ENCODE peak calls at places on chromosomes 7 and 10, in eight cellular contexts. I is SW 1271; S is NCI-H1930; K is effector memory CD4-positive, alpha-beta T cell; F is left cardiac atrium; U is iPS-NIHi11; J is OCI-LY7; Q is GM12892. M is an unnamed sample.

GRCh38 chr7:7554647-7555575 is 11.8 kb upstream of the MIOS start:
- DNase-seq in I (no peak), S (peak), K (no peak), F (no peak), U (no peak), J (no peak), Q (no peak), M (no peak)

GRCh38 chr7:100349757-100350156 is 8.2 kb upstream of the PILRB start:
- DNase-seq in I (no peak), S (no peak), K (no peak), F (no peak), U (no peak), J (no peak), Q (no peak), M (no peak)

GRCh38 chr10:42935466-42935865 is 141.4 kb upstream of the RET start:
- DNase-seq in I (no peak), S (no peak), K (no peak), F (no peak), U (no peak), J (no peak), Q (no peak), M (no peak)

GRCh38 chr10:9302142-9302746 is 1247.8 kb downstream of the GATA3 start:
- DNase-seq in I (peak), S (peak), K (no peak), F (no peak), U (peak), J (peak), Q (no peak), M (peak)

GRCh38 chr10:114379631-114380041 is 24.7 kb downstream of the AFAP1L2 start:
- DNase-seq in I (no peak), S (no peak), K (no peak), F (no peak), U (no peak), J (no peak), Q (no peak), M (no peak)

GRCh38 chr10:32104622-32105509 is 48.6 kb upstream of the KIF5B start:
- DNase-seq in I (no peak), S (no peak), K (no peak), F (no peak), U (no peak), J (no peak), Q (no peak), M (no peak)

GRCh38 chr7:103593691-103594090 is 147.7 kb upstream of the SLC26A5 start:
- DNase-seq in I (no peak), S (no peak), K (no peak), F (no peak), U (no peak), J (no peak), Q (no peak), M (no peak)

GRCh38 chr10:80755893-80756292 is 218.2 kb downstream of the SH2D4B start:
- DNase-seq in I (no peak), S (no peak), K (no peak), F (no peak), U (no peak), J (no peak), Q (no peak), M (no peak)

GRCh38 chr10:112526130-112526529 is 79.1 kb downstream of the VTI1A start:
- DNase-seq in I (no peak), S (no peak), K (no peak), F (no peak), U (no peak), J (no peak), Q (no peak), M (no peak)

GRCh38 chr10:70333268-70333667 is 49.2 kb downstream of the LRRC20 start:
- DNase-seq in I (no peak), S (no peak), K (no peak), F (no peak), U (no peak), J (no peak), Q (no peak), M (no peak)

GRCh38 chr7:94513565-94513860 is 3.9 kb downstream of the CASD1 start:
- DNase-seq in I (no peak), S (no peak), K (no peak), F (no peak), U (no peak), J (no peak), Q (no peak), M (no peak)

GRCh38 chr10:71598673-71599072 is 120.9 kb downstream of the C10orf105 start:
- DNase-seq in I (no peak), S (no peak), K (no peak), F (peak), U (no peak), J (no peak), Q (no peak), M (no peak)

GRCh38 chr10:37734971-37735370 is 122.4 kb downstream of the ZNF248 start:
- DNase-seq in I (peak), S (no peak), K (no peak), F (no peak), U (no peak), J (no peak), Q (no peak), M (no peak)

GRCh38 chr10:115988380-115988779 is 284.6 kb downstream of the GFRA1 start:
- DNase-seq in I (no peak), S (no peak), K (no peak), F (no peak), U (no peak), J (no peak), Q (no peak), M (no peak)

GRCh38 chr10:23337616-23338015 is 7.0 kb downstream of the C10orf67 start:
- DNase-seq in I (no peak), S (no peak), K (no peak), F (no peak), U (no peak), J (no peak), Q (no peak), M (no peak)

GRCh38 chr7:1176891-1177373 is 16.9 kb upstream of the ZFAND2A start:
- DNase-seq in I (peak), S (peak), K (peak), F (peak), U (peak), J (peak), Q (peak), M (peak)

GRCh38 chr10:29746080-29746797 is 111.5 kb upstream of the SVIL start:
- DNase-seq in I (no peak), S (no peak), K (no peak), F (no peak), U (no peak), J (no peak), Q (no peak), M (no peak)

GRCh38 chr10:3485287-3485686 is 299.7 kb downstream of the KLF6 start:
- DNase-seq in I (no peak), S (no peak), K (no peak), F (no peak), U (no peak), J (peak), Q (no peak), M (no peak)

GRCh38 chr7:103687981-103688380 is 242.0 kb upstream of the SLC26A5 start:
- DNase-seq in I (no peak), S (no peak), K (no peak), F (no peak), U (no peak), J (no peak), Q (no peak), M (no peak)

GRCh38 chr10:100567249-100567648 is 31.5 kb downstream of the HIF1AN start:
- DNase-seq in I (no peak), S (no peak), K (no peak), F (no peak), U (no peak), J (no peak), Q (no peak), M (no peak)

GRCh38 chr7:144384555-144385245 is 18.8 kb downstream of the NOBOX start:
- DNase-seq in I (no peak), S (no peak), K (no peak), F (no peak), U (peak), J (no peak), Q (no peak), M (no peak)

GRCh38 chr7:129538790-129539189 is 36.5 kb downstream of the SMKR1 start:
- DNase-seq in I (no peak), S (no peak), K (no peak), F (no peak), U (no peak), J (no peak), Q (no peak), M (no peak)

GRCh38 chr7:80883188-80884025 is 35.4 kb downstream of the SEMA3C start:
- DNase-seq in I (peak), S (no peak), K (no peak), F (no peak), U (peak), J (no peak), Q (no peak), M (no peak)

GRCh38 chr10:3542185-3542611 is 242.8 kb downstream of the KLF6 start:
- DNase-seq in I (no peak), S (no peak), K (no peak), F (no peak), U (no peak), J (no peak), Q (no peak), M (no peak)

GRCh38 chr10:104054430-104054829 is 31.2 kb downstream of the COL17A1 start:
- DNase-seq in I (peak), S (no peak), K (no peak), F (no peak), U (no peak), J (no peak), Q (no peak), M (no peak)

GRCh38 chr7:88009651-88010050 is 75.6 kb downstream of the ADAM22 start:
- DNase-seq in I (no peak), S (no peak), K (no peak), F (no peak), U (no peak), J (no peak), Q (no peak), M (no peak)

GRCh38 chr7:2802504-2803341 is 41.4 kb downstream of the GNA12 start:
- DNase-seq in I (peak), S (no peak), K (no peak), F (peak), U (no peak), J (no peak), Q (no peak), M (no peak)

GRCh38 chr10:78991187-78991586 is 77.6 kb upstream of the ZMIZ1 start:
- DNase-seq in I (no peak), S (no peak), K (no peak), F (no peak), U (no peak), J (no peak), Q (no peak), M (no peak)

GRCh38 chr7:18653381-18654155 is 158.0 kb downstream of the HDAC9 start:
- DNase-seq in I (no peak), S (no peak), K (no peak), F (no peak), U (no peak), J (no peak), Q (no peak), M (no peak)

GRCh38 chr7:94364816-94365215 is 29.9 kb upstream of the COL1A2 start:
- DNase-seq in I (no peak), S (no peak), K (no peak), F (no peak), U (no peak), J (no peak), Q (no peak), M (no peak)